ENCODE peak calls at places on chromosomes 3 and 15, in ten cellular contexts. N is stimulated activated CD8-positive, alpha-beta memory T cell treated with anti-CD3 and anti-CD28 coated beads, Interleukin-4, amount 100 ng/mL, for 1 hour; R is CD4-positive, alpha-beta T cell; S is effector CD4-positive, alpha-beta T cell; Q is aorta; M is AG04450; J is WTC11; L is choroid plexus epithelial cell; O is fibroblast of pulmonary artery; H is esophagus squamous epithelium. I is an unnamed sample.

GRCh38 chr15:96600350-96600749 is 269.9 kb downstream of the NR2F2 start:
- DNase-seq in Q (no peak), O (no peak), J (no peak), N (no peak), M (no peak), L (no peak), S (no peak), H (no peak), R (no peak), I (no peak)

GRCh38 chr3:535566-536416 is 339.2 kb downstream of the CHL1 start:
- DNase-seq in M (no peak), O (peak; percentile 10), H (no peak), S (no peak), Q (peak; percentile 88), N (no peak), L (peak; percentile 21), R (no peak), J (no peak), I (no peak)

GRCh38 chr3:56702487-56703315 is 19.6 kb upstream of the TASOR start:
- DNase-seq in N (no peak), Q (no peak), L (peak; percentile 87), H (no peak), R (peak; percentile 46), J (no peak), M (peak; percentile 46), S (peak; percentile 53), O (peak; percentile 87), I (no peak)

GRCh38 chr3:143973352-143974021 is 1.9 kb downstream of the DIPK2A start:
- DNase-seq in L (peak; percentile 45), R (no peak), H (no peak), S (no peak), Q (no peak), M (no peak), N (no peak), O (peak; percentile 35), J (no peak), I (peak; percentile 73)

GRCh38 chr15:27650244-27650643 is 448.9 kb downstream of the OCA2 start:
- DNase-seq in N (no peak), S (no peak), J (no peak), O (no peak), M (no peak), H (no peak), L (no peak), Q (no peak), R (no peak), I (no peak)

GRCh38 chr3:11954312-11954934 is 49.8 kb upstream of the SYN2 start:
- DNase-seq in J (no peak), L (no peak), N (no peak), H (no peak), M (no peak), O (peak; percentile 4), S (no peak), Q (no peak), R (no peak), I (no peak)

GRCh38 chr3:14403636-14404395 is 1.4 kb downstream of the SLC6A6 start:
- DNase-seq in S (no peak), R (no peak), L (no peak), J (no peak), N (no peak), O (no peak), H (no peak), M (no peak), Q (peak; percentile 87), I (peak; percentile 82)

GRCh38 chr3:39415983-39416382 is 9.5 kb downstream of the RPSA start:
- DNase-seq in L (no peak), R (no peak), S (no peak), H (no peak), J (no peak), Q (no peak), O (no peak), M (no peak), N (no peak), I (no peak)

GRCh38 chr3:142987080-142987700 is 14.2 kb upstream of the U2SURP start:
- DNase-seq in M (no peak), L (peak; percentile 75), H (no peak), S (no peak), O (peak; percentile 69), R (no peak), N (no peak), J (no peak), Q (no peak), I (no peak)

GRCh38 chr3:111892070-111892469 is 33.0 kb downstream of the PHLDB2 start:
- DNase-seq in L (no peak), O (no peak), N (no peak), M (no peak), S (no peak), H (no peak), R (no peak), Q (no peak), J (no peak), I (no peak)

GRCh38 chr3:112350181-112350825 is 17.3 kb downstream of the CD200 start:
- DNase-seq in L (no peak), N (no peak), O (no peak), R (no peak), S (no peak), Q (no peak), J (no peak), M (no peak), H (no peak), I (no peak)

GRCh38 chr15:82986442-82986780 is 401 bp downstream of the RAMAC start:
- DNase-seq in S (no peak), R (peak; percentile 12), J (no peak), H (no peak), L (peak; percentile 32), M (no peak), N (no peak), Q (no peak), O (no peak), I (no peak)

GRCh38 chr3:194687638-194688206 is 2.0 kb downstream of the FAM43A start:
- DNase-seq in L (peak; percentile 71), Q (peak; percentile 93), R (peak; percentile 77), S (peak; percentile 62), N (peak; percentile 66), J (peak; percentile 87), H (no peak), O (peak; percentile 76), M (no peak), I (peak; percentile 83)

GRCh38 chr3:58724376-58724775 is 57.8 kb upstream of the FAM3D start:
- DNase-seq in R (no peak), H (no peak), L (no peak), J (no peak), M (no peak), O (no peak), N (no peak), Q (no peak), S (no peak), I (no peak)

GRCh38 chr3:38829404-38829803 is 13.4 kb upstream of the SCN10A start:
- DNase-seq in H (no peak), M (peak; percentile 66), J (no peak), R (no peak), N (no peak), L (peak; percentile 90), O (peak; percentile 87), Q (no peak), S (no peak), I (no peak)

GRCh38 chr15:51312132-51312531 is 26.3 kb downstream of the CYP19A1 start:
- DNase-seq in H (no peak), R (no peak), L (peak; percentile 66), M (peak; percentile 68), N (no peak), Q (no peak), S (no peak), J (no peak), O (peak; percentile 57), I (no peak)

GRCh38 chr15:68419301-68420175 is 12.4 kb downstream of the ITGA11 start:
- DNase-seq in L (no peak), M (no peak), H (no peak), O (no peak), N (no peak), R (no peak), Q (no peak), J (no peak), S (no peak), I (no peak)

GRCh38 chr3:15493436-15493835 is 28.1 kb downstream of the COLQ start:
- DNase-seq in J (no peak), O (no peak), R (no peak), H (no peak), N (no peak), L (no peak), Q (no peak), S (no peak), M (no peak), I (no peak)

GRCh38 chr3:38669668-38670067 is 20.2 kb upstream of the SCN5A start:
- DNase-seq in Q (no peak), L (no peak), M (no peak), J (no peak), S (no peak), O (no peak), H (no peak), R (no peak), N (no peak), I (no peak)

GRCh38 chr15:29316422-29316821 is 46.8 kb upstream of the NSMCE3 start:
- DNase-seq in R (no peak), H (no peak), J (no peak), Q (no peak), O (peak; percentile 11), M (no peak), S (no peak), N (no peak), L (no peak), I (no peak)

GRCh38 chr3:106161236-106161635 is 292.4 kb upstream of the CBLB start:
- DNase-seq in S (no peak), Q (no peak), H (no peak), R (no peak), M (no peak), N (no peak), O (no peak), J (no peak), L (no peak), I (no peak)

GRCh38 chr3:188900421-188900941 is 271.3 kb upstream of the TPRG1 start:
- DNase-seq in O (peak; percentile 93), N (no peak), H (no peak), Q (no peak), R (no peak), S (no peak), M (no peak), J (no peak), L (peak; percentile 60), I (no peak)

GRCh38 chr3:86554346-86554745 is 436.6 kb downstream of the VGLL3 start:
- DNase-seq in N (no peak), R (no peak), H (no peak), O (no peak), M (no peak), Q (no peak), J (no peak), L (no peak), S (no peak), I (no peak)

GRCh38 chr3:963255-963654 is 129.6 kb upstream of the CNTN6 start:
- DNase-seq in L (no peak), H (no peak), M (no peak), Q (no peak), N (no peak), R (no peak), O (no peak), S (no peak), J (no peak), I (no peak)

I was measured in posterior cingulate gyrus.